ENCODE peak calls at places on chromosome 1, in seven cellular contexts. X is stimulated activated CD4-positive, alpha-beta T cell treated with anti-CD3 and anti-CD28 coated beads, Interleukin-2, amount 100 ng/mL, for 48 hours; E is left lobe of liver; H is heart right ventricle; I is tibial artery; N is cardiac fibroblast; T is sigmoid colon. Y is an unnamed sample.

GRCh38 chr1:96510911-96511310 is 210.7 kb upstream of the PTBP2 start:
- DNase-seq in X (no peak), E (no peak), N (no peak), I (no peak), H (no peak), T (no peak), Y (no peak)

GRCh38 chr1:232954594-232955365 is 4.4 kb downstream of the NTPCR start:
- DNase-seq in H (no peak), T (no peak), I (no peak), E (no peak), X (no peak), N (no peak), Y (no peak)

GRCh38 chr1:160061376-160062100 is 8.4 kb downstream of the KCNJ10 start:
- DNase-seq in I (no peak), T (no peak), X (no peak), N (no peak), E (no peak), H (no peak), Y (peak)

GRCh38 chr1:236581528-236581927 is 22.8 kb downstream of the HEATR1 start:
- DNase-seq in X (no peak), H (no peak), I (no peak), T (no peak), E (no peak), N (no peak), Y (no peak)

GRCh38 chr1:119116725-119117124 is 23.7 kb downstream of the WARS2 start:
- DNase-seq in I (no peak), E (no peak), T (no peak), X (no peak), N (peak), H (no peak), Y (no peak)

GRCh38 chr1:228147768-228148167 is 2.0 kb upstream of the GJC2 start:
- DNase-seq in X (no peak), T (no peak), H (no peak), E (no peak), I (no peak), N (no peak), Y (no peak)

GRCh38 chr1:65141394-65141793 is 6.6 kb upstream of the AK4 start:
- DNase-seq in I (no peak), H (no peak), X (no peak), E (no peak), N (peak), T (no peak), Y (no peak)

GRCh38 chr1:69567847-69568434 is at the start of gene LRRC7:
- DNase-seq in E (no peak), X (no peak), N (no peak), T (no peak), I (no peak), H (no peak), Y (peak)

GRCh38 chr1:29584362-29584761 is 348.0 kb downstream of the PTPRU start:
- DNase-seq in H (no peak), E (no peak), T (no peak), X (no peak), I (no peak), N (no peak), Y (no peak)

GRCh38 chr1:1122981-1123480 is 7.1 kb upstream of the C1orf159 start:
- DNase-seq in T (no peak), X (no peak), H (no peak), N (no peak), E (no peak), I (no peak), Y (no peak)

GRCh38 chr1:23249785-23250184 is 32.5 kb upstream of the HTR1D start:
- DNase-seq in T (no peak), X (no peak), H (no peak), N (peak), I (no peak), E (no peak), Y (no peak)

GRCh38 chr1:29963946-29964345 is 727.6 kb downstream of the PTPRU start:
- DNase-seq in T (peak), N (no peak), H (no peak), X (no peak), I (no peak), E (peak), Y (no peak)

GRCh38 chr1:97934491-97934890 is 13.7 kb upstream of the DPYD start:
- DNase-seq in H (no peak), X (no peak), T (no peak), E (no peak), I (no peak), N (no peak), Y (no peak)

GRCh38 chr1:201011616-201012015 is 11.9 kb downstream of the KIF21B start:
- DNase-seq in I (no peak), X (no peak), T (no peak), N (no peak), E (no peak), H (no peak), Y (no peak)

GRCh38 chr1:99600782-99601181 is 45.1 kb upstream of the PALMD start:
- DNase-seq in E (no peak), I (no peak), X (no peak), N (peak), H (no peak), T (no peak), Y (peak)

GRCh38 chr1:21368514-21369289 is 71.2 kb upstream of the NBPF3 start:
- DNase-seq in X (peak), T (peak), I (peak), E (peak), H (peak), N (peak), Y (peak)

GRCh38 chr1:115278241-115278640 is 59.8 kb downstream of the NGF start:
- DNase-seq in X (no peak), I (no peak), T (no peak), E (no peak), N (no peak), H (no peak), Y (no peak)